ENCODE peak calls at places on chromosomes 3 and 15, in five cellular contexts. D, H, T, Q and V are unnamed samples.
A peak's percentile ranks its signal among the peaks of the same experiment; 100 is the strongest.

GRCh38 chr3:16186565-16186964 is 12.1 kb downstream of the GALNT15 start:
- DNase-seq in D (no peak), H (no peak), T (no peak), Q (no peak), V (no peak)

GRCh38 chr3:119588112-119588511 is 8.8 kb downstream of the ADPRH start:
- DNase-seq in D (peak; percentile 21), H (peak; percentile 78), T (no peak), Q (peak; percentile 65), V (no peak)

GRCh38 chr3:187794731-187795130 is 49.5 kb upstream of the BCL6 start:
- DNase-seq in D (no peak), H (no peak), T (no peak), Q (no peak), V (no peak)

GRCh38 chr15:25053000-25053815 is 98.4 kb downstream of the SNRPN start:
- DNase-seq in D (no peak), H (peak; percentile 29), T (no peak), Q (no peak), V (peak; percentile 54)

GRCh38 chr3:21835266-21835665 is 84.3 kb upstream of the ZNF385D start:
- DNase-seq in D (no peak), H (no peak), T (no peak), Q (no peak), V (no peak)

GRCh38 chr15:100008258-100008657 is 275.0 kb upstream of the LYSMD4 start:
- DNase-seq in D (no peak), H (no peak), T (no peak), Q (no peak), V (peak; percentile 67)

GRCh38 chr15:94576889-94577533 is 345.6 kb downstream of the MCTP2 start:
- DNase-seq in D (peak; percentile 36), H (no peak), T (no peak), Q (no peak), V (no peak)

GRCh38 chr15:72169921-72170611 is 27.5 kb downstream of the GRAMD2A start:
- DNase-seq in D (no peak), H (no peak), T (no peak), Q (no peak), V (no peak)

GRCh38 chr3:7924228-7924627 is 577.4 kb upstream of the LMCD1 start:
- DNase-seq in D (no peak), H (no peak), T (no peak), Q (no peak), V (no peak)

GRCh38 chr3:111541391-111541790 is 606 bp upstream of the CD96 start:
- DNase-seq in D (no peak), H (no peak), T (no peak), Q (no peak), V (no peak)

GRCh38 chr15:101276501-101277037 is 716 bp downstream of the SELENOS start:
- DNase-seq in D (no peak), H (no peak), T (no peak), Q (no peak), V (no peak)

GRCh38 chr3:178419078-178419477 is 117.2 kb upstream of the KCNMB2 start:
- DNase-seq in D (no peak), H (no peak), T (no peak), Q (no peak), V (no peak)

GRCh38 chr15:90063733-90064247 is 38.5 kb downstream of the IDH2 start:
- DNase-seq in D (no peak), H (no peak), T (no peak), Q (peak; percentile 45), V (no peak)
- H3K4me1 ChIP-seq in D (peaks cover 83% of the 10 kb centered on the region), H (peaks cover 47% of the 10 kb centered on the region), T (peaks cover 8% of the 10 kb centered on the region), Q (peaks cover 53% of the 10 kb centered on the region), V (peaks cover 65% of the 10 kb centered on the region)

GRCh38 chr3:47430606-47431005 is 45.1 kb downstream of the SCAP start:
- DNase-seq in D (no peak), H (no peak), T (no peak), Q (no peak), V (no peak)
- H3K36me3 ChIP-seq in D (no peaks in the 10 kb centered on the region), H (peaks cover 33% of the 10 kb centered on the region), T (no peaks in the 10 kb centered on the region), Q (peaks cover 64% of the 10 kb centered on the region), V (peaks cover 73% of the 10 kb centered on the region)

GRCh38 chr3:45012577-45012976 is 13.5 kb upstream of the CLEC3B start:
- DNase-seq in D (no peak), H (no peak), T (no peak), Q (no peak), V (no peak)
- H3K27ac ChIP-seq in D (peak overlapping the region; percentile 45), H (peak overlapping the region; percentile 83), T (peak overlapping the region; percentile 69), Q (peak overlapping the region; percentile 84), V (peak overlapping the region; percentile 82)

DNA sequence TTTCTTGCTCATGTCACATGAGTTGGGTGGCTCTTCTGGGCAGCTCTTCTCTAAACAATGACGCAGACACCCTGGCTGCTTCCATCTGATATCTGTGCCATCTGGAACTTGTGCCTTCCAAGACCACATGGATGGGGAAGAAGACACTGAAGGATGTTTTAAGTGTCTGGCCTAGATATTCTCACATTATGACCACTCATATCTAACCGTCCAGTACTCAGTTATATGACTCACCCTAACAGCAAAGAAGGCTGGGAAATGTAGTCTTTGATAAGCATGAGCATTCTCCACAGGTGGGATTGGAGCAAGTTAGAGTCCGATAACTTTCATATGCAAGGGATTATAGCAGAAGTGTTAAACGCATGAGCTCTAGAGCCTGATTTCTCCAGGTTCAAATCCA is 66.5 kb downstream of the RYR3 start:
- DNase-seq in D (no peak), H (no peak), T (no peak), Q (no peak), V (no peak)
- H3K4me1 ChIP-seq in D (no peaks in the 10 kb centered on the region), H (peaks cover 4% of the 10 kb centered on the region), T (no peaks in the 10 kb centered on the region), Q (no peaks in the 10 kb centered on the region), V (no peaks in the 10 kb centered on the region)

DNA sequence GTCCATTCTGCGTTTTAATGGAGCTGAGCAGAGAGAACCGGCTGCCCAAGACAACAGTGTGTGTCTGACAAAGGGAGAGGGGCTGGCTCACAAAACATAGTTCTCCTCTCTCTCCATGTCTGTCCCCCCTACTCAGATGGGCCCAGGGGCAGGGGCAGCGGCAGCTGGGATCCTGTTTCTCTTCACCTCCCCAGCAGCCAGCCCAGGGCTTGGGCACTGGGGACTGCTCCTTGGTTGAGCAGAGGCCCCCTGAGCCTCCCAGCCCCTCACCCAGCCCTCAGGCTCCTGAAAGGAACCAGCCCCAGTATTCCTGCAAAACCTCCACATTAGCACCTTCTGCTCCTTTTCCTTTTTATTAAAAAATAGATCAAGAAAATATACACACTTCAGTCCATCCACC is 17.8 kb downstream of the TPRA1 start:
- DNase-seq in D (no peak), H (no peak), T (no peak), Q (no peak), V (no peak)
- H3K36me3 ChIP-seq in D (no peaks in the 10 kb centered on the region), H (peaks cover 24% of the 10 kb centered on the region), T (no peaks in the 10 kb centered on the region), Q (peaks cover 55% of the 10 kb centered on the region), V (peaks cover 68% of the 10 kb centered on the region)

GRCh38 chr3:150920236-150920635 is 15.0 kb upstream of the MINDY4B start:
- DNase-seq in D (no peak), H (no peak), T (no peak), Q (no peak), V (no peak)

GRCh38 chr3:150922611-150923010 is 17.4 kb upstream of the MINDY4B start:
- DNase-seq in D (no peak), H (no peak), T (no peak), Q (no peak), V (no peak)

GRCh38 chr3:150913174-150913922 is 8.1 kb upstream of the MINDY4B start:
- DNase-seq in D (no peak), H (no peak), T (no peak), Q (no peak), V (no peak)

GRCh38 chr3:150921207-150921606 is 16.0 kb upstream of the MINDY4B start:
- DNase-seq in D (no peak), H (no peak), T (no peak), Q (no peak), V (no peak)

DNA sequence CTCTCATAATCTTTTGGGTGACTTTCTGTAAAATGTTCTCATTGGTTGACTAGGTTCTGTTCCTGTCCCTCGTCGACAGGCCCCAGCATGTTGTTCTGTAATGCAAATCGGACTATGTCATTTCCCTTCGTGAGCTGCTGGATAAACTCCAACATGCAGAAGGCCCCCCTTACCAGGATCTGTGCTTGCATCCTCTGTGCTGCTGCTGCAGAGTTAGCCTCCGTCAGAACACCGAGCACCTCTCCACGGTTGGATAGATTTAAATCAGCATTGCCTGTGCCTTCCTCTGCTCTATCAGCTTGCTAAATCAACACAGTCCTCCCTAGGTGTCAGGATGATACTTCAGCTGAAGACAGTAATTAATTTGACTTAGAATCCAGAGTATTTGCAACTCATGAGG is 12.7 kb upstream of the MINDY4B start:
- DNase-seq in D (no peak), H (no peak), T (no peak), Q (no peak), V (no peak)
- H3K27ac ChIP-seq in D (no peak overlapping the region), H (no peak overlapping the region), T (no peak overlapping the region), Q (no peak overlapping the region), V (no peak overlapping the region)

DNA sequence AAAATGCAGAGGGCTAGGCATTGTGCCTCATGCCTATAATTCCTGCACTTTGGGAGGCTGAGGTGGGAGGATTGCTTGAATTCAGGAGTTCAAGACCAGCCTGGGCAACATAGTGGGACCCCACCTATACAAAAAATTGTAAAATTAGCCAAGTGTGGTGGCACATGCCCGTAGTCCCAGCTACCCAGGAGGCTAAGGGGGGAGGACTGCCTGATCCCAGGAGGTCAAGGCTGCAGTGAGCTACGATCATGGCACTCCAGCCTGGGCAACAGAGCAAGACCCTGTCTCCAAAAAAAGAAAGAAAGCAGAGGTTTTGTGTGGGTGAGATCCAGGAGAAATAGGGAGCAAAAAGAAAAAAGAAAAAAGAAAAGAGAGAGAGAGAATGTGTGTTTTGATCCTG is 4.9 kb downstream of the TTBK2 start:
- DNase-seq in D (no peak), H (no peak), T (no peak), Q (no peak), V (no peak)
- H3K4me1 ChIP-seq in D (peaks cover 7% of the 10 kb centered on the region), H (peaks cover 6% of the 10 kb centered on the region), T (no peaks in the 10 kb centered on the region), Q (peaks cover 15% of the 10 kb centered on the region), V (peaks cover 12% of the 10 kb centered on the region)

GRCh38 chr3:130712718-130713423 is 33.8 kb downstream of the PIK3R4 start:
- DNase-seq in D (no peak), H (no peak), T (no peak), Q (no peak), V (no peak)
- H3K36me3 ChIP-seq in D (no peaks in the 10 kb centered on the region), H (peaks cover 16% of the 10 kb centered on the region), T (no peaks in the 10 kb centered on the region), Q (peaks cover 45% of the 10 kb centered on the region), V (peaks cover 30% of the 10 kb centered on the region)

GRCh38 chr15:39075311-39075710 is 505.6 kb upstream of the THBS1 start:
- DNase-seq in D (no peak), H (no peak), T (no peak), Q (no peak), V (no peak)
- H3K27ac ChIP-seq in D (no peak overlapping the region), H (peak overlapping the region; percentile 5), T (no peak overlapping the region), Q (no peak overlapping the region), V (no peak overlapping the region)